ENCODE peak calls at places on chromosomes 16 and 17, in four cellular contexts. One of them, this sample, is unnamed.

GRCh38 chr17:71472809-71473789 is 647.7 kb upstream of the SOX9 start:
- DNase-seq in activated T-helper 2 cell treated with anti-CD3 and anti-CD28 coated beads, Interferon-gamma antibody, Interleukin-2, Interleukin-4, amounts not matched to agents 10 μg/mL and 5 μg/mL and 100 μg/mL, durations not matched to agents 14 hours and 24 hours and 36 hours: no peak
- DNase-seq in fibroblast of pulmonary artery: peak; percentile 76
- DNase-seq in AG04450: peak; percentile 42
- DNase-seq in this sample: peak; percentile 49

GRCh38 chr16:20944861-20945390 is 44.4 kb downstream of the LYRM1 start:
- DNase-seq in activated T-helper 2 cell treated with anti-CD3 and anti-CD28 coated beads, Interferon-gamma antibody, Interleukin-2, Interleukin-4, amounts not matched to agents 10 μg/mL and 5 μg/mL and 100 μg/mL, durations not matched to agents 14 hours and 24 hours and 36 hours: peak; percentile 69
- DNase-seq in fibroblast of pulmonary artery: peak; percentile 43
- DNase-seq in AG04450: no peak
- DNase-seq in this sample: peak; percentile 57

GRCh38 chr17:65819810-65820209 is 258.4 kb upstream of the AXIN2 start:
- DNase-seq in activated T-helper 2 cell treated with anti-CD3 and anti-CD28 coated beads, Interferon-gamma antibody, Interleukin-2, Interleukin-4, amounts not matched to agents 10 μg/mL and 5 μg/mL and 100 μg/mL, durations not matched to agents 14 hours and 24 hours and 36 hours: no peak
- DNase-seq in fibroblast of pulmonary artery: no peak
- DNase-seq in AG04450: no peak
- DNase-seq in this sample: no peak

GRCh38 chr17:71412803-71413202 is 708.0 kb upstream of the SOX9 start:
- DNase-seq in activated T-helper 2 cell treated with anti-CD3 and anti-CD28 coated beads, Interferon-gamma antibody, Interleukin-2, Interleukin-4, amounts not matched to agents 10 μg/mL and 5 μg/mL and 100 μg/mL, durations not matched to agents 14 hours and 24 hours and 36 hours: no peak
- DNase-seq in fibroblast of pulmonary artery: peak; percentile 86
- DNase-seq in AG04450: peak; percentile 94
- DNase-seq in this sample: peak; percentile 98

GRCh38 chr17:74605361-74605760 is 13.3 kb upstream of the CD300LD start:
- DNase-seq in activated T-helper 2 cell treated with anti-CD3 and anti-CD28 coated beads, Interferon-gamma antibody, Interleukin-2, Interleukin-4, amounts not matched to agents 10 μg/mL and 5 μg/mL and 100 μg/mL, durations not matched to agents 14 hours and 24 hours and 36 hours: no peak
- DNase-seq in fibroblast of pulmonary artery: peak; percentile 69
- DNase-seq in AG04450: peak; percentile 3
- DNase-seq in this sample: peak; percentile 70

GRCh38 chr17:2697611-2698162 is 13.9 kb downstream of the CLUH start:
- DNase-seq in activated T-helper 2 cell treated with anti-CD3 and anti-CD28 coated beads, Interferon-gamma antibody, Interleukin-2, Interleukin-4, amounts not matched to agents 10 μg/mL and 5 μg/mL and 100 μg/mL, durations not matched to agents 14 hours and 24 hours and 36 hours: no peak
- DNase-seq in fibroblast of pulmonary artery: no peak
- DNase-seq in AG04450: no peak
- DNase-seq in this sample: no peak

GRCh38 chr17:17051380-17051779 is 9.1 kb downstream of the MPRIP start:
- DNase-seq in activated T-helper 2 cell treated with anti-CD3 and anti-CD28 coated beads, Interferon-gamma antibody, Interleukin-2, Interleukin-4, amounts not matched to agents 10 μg/mL and 5 μg/mL and 100 μg/mL, durations not matched to agents 14 hours and 24 hours and 36 hours: no peak
- DNase-seq in fibroblast of pulmonary artery: no peak
- DNase-seq in AG04450: no peak
- DNase-seq in this sample: no peak

GRCh38 chr16:89902980-89903379 is 15.7 kb upstream of the MC1R start:
- DNase-seq in activated T-helper 2 cell treated with anti-CD3 and anti-CD28 coated beads, Interferon-gamma antibody, Interleukin-2, Interleukin-4, amounts not matched to agents 10 μg/mL and 5 μg/mL and 100 μg/mL, durations not matched to agents 14 hours and 24 hours and 36 hours: no peak
- DNase-seq in fibroblast of pulmonary artery: no peak
- DNase-seq in AG04450: no peak
- DNase-seq in this sample: no peak

GRCh38 chr16:85307552-85308364 is 195.5 kb upstream of the CIBAR2 start:
- DNase-seq in activated T-helper 2 cell treated with anti-CD3 and anti-CD28 coated beads, Interferon-gamma antibody, Interleukin-2, Interleukin-4, amounts not matched to agents 10 μg/mL and 5 μg/mL and 100 μg/mL, durations not matched to agents 14 hours and 24 hours and 36 hours: no peak
- DNase-seq in fibroblast of pulmonary artery: no peak
- DNase-seq in AG04450: no peak
- DNase-seq in this sample: no peak

GRCh38 chr16:88424536-88425230 is 28.4 kb upstream of the ZFPM1 start:
- DNase-seq in activated T-helper 2 cell treated with anti-CD3 and anti-CD28 coated beads, Interferon-gamma antibody, Interleukin-2, Interleukin-4, amounts not matched to agents 10 μg/mL and 5 μg/mL and 100 μg/mL, durations not matched to agents 14 hours and 24 hours and 36 hours: no peak
- DNase-seq in fibroblast of pulmonary artery: no peak
- DNase-seq in AG04450: no peak
- DNase-seq in this sample: peak; percentile 10

GRCh38 chr17:39631403-39631802 is 4.7 kb downstream of the PPP1R1B start:
- DNase-seq in activated T-helper 2 cell treated with anti-CD3 and anti-CD28 coated beads, Interferon-gamma antibody, Interleukin-2, Interleukin-4, amounts not matched to agents 10 μg/mL and 5 μg/mL and 100 μg/mL, durations not matched to agents 14 hours and 24 hours and 36 hours: no peak
- DNase-seq in fibroblast of pulmonary artery: no peak
- DNase-seq in AG04450: no peak
- DNase-seq in this sample: no peak

GRCh38 chr17:82300707-82301270 is 16.6 kb downstream of the CD7 start:
- DNase-seq in activated T-helper 2 cell treated with anti-CD3 and anti-CD28 coated beads, Interferon-gamma antibody, Interleukin-2, Interleukin-4, amounts not matched to agents 10 μg/mL and 5 μg/mL and 100 μg/mL, durations not matched to agents 14 hours and 24 hours and 36 hours: peak; percentile 46
- DNase-seq in fibroblast of pulmonary artery: peak; percentile 63
- DNase-seq in AG04450: no peak
- DNase-seq in this sample: no peak

GRCh38 chr17:77366206-77366557 is 225.4 kb downstream of the SEC14L1 start:
- DNase-seq in activated T-helper 2 cell treated with anti-CD3 and anti-CD28 coated beads, Interferon-gamma antibody, Interleukin-2, Interleukin-4, amounts not matched to agents 10 μg/mL and 5 μg/mL and 100 μg/mL, durations not matched to agents 14 hours and 24 hours and 36 hours: no peak
- DNase-seq in fibroblast of pulmonary artery: no peak
- DNase-seq in AG04450: no peak
- DNase-seq in this sample: no peak

GRCh38 chr16:2156025-2156848 is 655 bp downstream of the TRAF7 start:
- DNase-seq in activated T-helper 2 cell treated with anti-CD3 and anti-CD28 coated beads, Interferon-gamma antibody, Interleukin-2, Interleukin-4, amounts not matched to agents 10 μg/mL and 5 μg/mL and 100 μg/mL, durations not matched to agents 14 hours and 24 hours and 36 hours: no peak
- DNase-seq in fibroblast of pulmonary artery: peak; percentile 65
- DNase-seq in AG04450: no peak
- DNase-seq in this sample: peak; percentile 69

GRCh38 chr17:16435951-16436886 is 20.8 kb downstream of the TRPV2 start:
- DNase-seq in activated T-helper 2 cell treated with anti-CD3 and anti-CD28 coated beads, Interferon-gamma antibody, Interleukin-2, Interleukin-4, amounts not matched to agents 10 μg/mL and 5 μg/mL and 100 μg/mL, durations not matched to agents 14 hours and 24 hours and 36 hours: no peak
- DNase-seq in fibroblast of pulmonary artery: no peak
- DNase-seq in AG04450: no peak
- DNase-seq in this sample: no peak

GRCh38 chr17:48055531-48056245 is 7.5 kb downstream of the NFE2L1 start:
- DNase-seq in activated T-helper 2 cell treated with anti-CD3 and anti-CD28 coated beads, Interferon-gamma antibody, Interleukin-2, Interleukin-4, amounts not matched to agents 10 μg/mL and 5 μg/mL and 100 μg/mL, durations not matched to agents 14 hours and 24 hours and 36 hours: no peak
- DNase-seq in fibroblast of pulmonary artery: peak; percentile 90
- DNase-seq in AG04450: peak; percentile 60
- DNase-seq in this sample: peak; percentile 30

GRCh38 chr16:10988164-10988803 is 43.9 kb downstream of the CLEC16A start:
- DNase-seq in activated T-helper 2 cell treated with anti-CD3 and anti-CD28 coated beads, Interferon-gamma antibody, Interleukin-2, Interleukin-4, amounts not matched to agents 10 μg/mL and 5 μg/mL and 100 μg/mL, durations not matched to agents 14 hours and 24 hours and 36 hours: peak; percentile 63
- DNase-seq in fibroblast of pulmonary artery: no peak
- DNase-seq in AG04450: no peak
- DNase-seq in this sample: no peak

GRCh38 chr17:2237960-2238359 is 65.6 kb downstream of the SMG6 start:
- DNase-seq in activated T-helper 2 cell treated with anti-CD3 and anti-CD28 coated beads, Interferon-gamma antibody, Interleukin-2, Interleukin-4, amounts not matched to agents 10 μg/mL and 5 μg/mL and 100 μg/mL, durations not matched to agents 14 hours and 24 hours and 36 hours: no peak
- DNase-seq in fibroblast of pulmonary artery: no peak
- DNase-seq in AG04450: no peak
- DNase-seq in this sample: no peak

GRCh38 chr17:17071531-17072360 is 29.5 kb downstream of the MPRIP start:
- DNase-seq in activated T-helper 2 cell treated with anti-CD3 and anti-CD28 coated beads, Interferon-gamma antibody, Interleukin-2, Interleukin-4, amounts not matched to agents 10 μg/mL and 5 μg/mL and 100 μg/mL, durations not matched to agents 14 hours and 24 hours and 36 hours: no peak
- DNase-seq in fibroblast of pulmonary artery: no peak
- DNase-seq in AG04450: no peak
- DNase-seq in this sample: no peak

GRCh38 chr16:54976651-54977200 is 46.1 kb downstream of the IRX5 start:
- DNase-seq in activated T-helper 2 cell treated with anti-CD3 and anti-CD28 coated beads, Interferon-gamma antibody, Interleukin-2, Interleukin-4, amounts not matched to agents 10 μg/mL and 5 μg/mL and 100 μg/mL, durations not matched to agents 14 hours and 24 hours and 36 hours: no peak
- DNase-seq in fibroblast of pulmonary artery: no peak
- DNase-seq in AG04450: no peak
- DNase-seq in this sample: no peak

GRCh38 chr16:74447578-74447977 is 26.3 kb upstream of the CLEC18B start:
- DNase-seq in activated T-helper 2 cell treated with anti-CD3 and anti-CD28 coated beads, Interferon-gamma antibody, Interleukin-2, Interleukin-4, amounts not matched to agents 10 μg/mL and 5 μg/mL and 100 μg/mL, durations not matched to agents 14 hours and 24 hours and 36 hours: no peak
- DNase-seq in fibroblast of pulmonary artery: no peak
- DNase-seq in AG04450: no peak
- DNase-seq in this sample: no peak

GRCh38 chr17:77253611-77254051 is 112.9 kb downstream of the SEC14L1 start:
- DNase-seq in activated T-helper 2 cell treated with anti-CD3 and anti-CD28 coated beads, Interferon-gamma antibody, Interleukin-2, Interleukin-4, amounts not matched to agents 10 μg/mL and 5 μg/mL and 100 μg/mL, durations not matched to agents 14 hours and 24 hours and 36 hours: no peak
- DNase-seq in fibroblast of pulmonary artery: peak; percentile 24
- DNase-seq in AG04450: peak; percentile 44
- DNase-seq in this sample: peak; percentile 59

GRCh38 chr17:74868908-74869255 is 3.9 kb downstream of the FDXR start:
- DNase-seq in activated T-helper 2 cell treated with anti-CD3 and anti-CD28 coated beads, Interferon-gamma antibody, Interleukin-2, Interleukin-4, amounts not matched to agents 10 μg/mL and 5 μg/mL and 100 μg/mL, durations not matched to agents 14 hours and 24 hours and 36 hours: no peak
- DNase-seq in fibroblast of pulmonary artery: no peak
- DNase-seq in AG04450: no peak
- DNase-seq in this sample: no peak

GRCh38 chr17:75850928-75851692 is 4.0 kb downstream of the WBP2 start:
- DNase-seq in activated T-helper 2 cell treated with anti-CD3 and anti-CD28 coated beads, Interferon-gamma antibody, Interleukin-2, Interleukin-4, amounts not matched to agents 10 μg/mL and 5 μg/mL and 100 μg/mL, durations not matched to agents 14 hours and 24 hours and 36 hours: no peak
- DNase-seq in fibroblast of pulmonary artery: no peak
- DNase-seq in AG04450: no peak
- DNase-seq in this sample: peak; percentile 63

GRCh38 chr16:84941916-84942315 is 69.4 kb downstream of the ZDHHC7 start:
- DNase-seq in activated T-helper 2 cell treated with anti-CD3 and anti-CD28 coated beads, Interferon-gamma antibody, Interleukin-2, Interleukin-4, amounts not matched to agents 10 μg/mL and 5 μg/mL and 100 μg/mL, durations not matched to agents 14 hours and 24 hours and 36 hours: no peak
- DNase-seq in fibroblast of pulmonary artery: no peak
- DNase-seq in AG04450: no peak
- DNase-seq in this sample: peak; percentile 80

GRCh38 chr16:80664798-80665197 is 124.0 kb downstream of the DYNLRB2 start:
- DNase-seq in activated T-helper 2 cell treated with anti-CD3 and anti-CD28 coated beads, Interferon-gamma antibody, Interleukin-2, Interleukin-4, amounts not matched to agents 10 μg/mL and 5 μg/mL and 100 μg/mL, durations not matched to agents 14 hours and 24 hours and 36 hours: no peak
- DNase-seq in fibroblast of pulmonary artery: no peak
- DNase-seq in AG04450: no peak
- DNase-seq in this sample: no peak

GRCh38 chr17:51722994-51723393 is 435.5 kb downstream of the CA10 start:
- DNase-seq in activated T-helper 2 cell treated with anti-CD3 and anti-CD28 coated beads, Interferon-gamma antibody, Interleukin-2, Interleukin-4, amounts not matched to agents 10 μg/mL and 5 μg/mL and 100 μg/mL, durations not matched to agents 14 hours and 24 hours and 36 hours: no peak
- DNase-seq in fibroblast of pulmonary artery: no peak
- DNase-seq in AG04450: no peak
- DNase-seq in this sample: no peak

GRCh38 chr17:6669479-6670212 is 18.1 kb downstream of the C17orf100 start:
- DNase-seq in activated T-helper 2 cell treated with anti-CD3 and anti-CD28 coated beads, Interferon-gamma antibody, Interleukin-2, Interleukin-4, amounts not matched to agents 10 μg/mL and 5 μg/mL and 100 μg/mL, durations not matched to agents 14 hours and 24 hours and 36 hours: no peak
- DNase-seq in fibroblast of pulmonary artery: no peak
- DNase-seq in AG04450: no peak
- DNase-seq in this sample: no peak

GRCh38 chr17:80926601-80927250 is 64.9 kb upstream of the CHMP6 start:
- DNase-seq in activated T-helper 2 cell treated with anti-CD3 and anti-CD28 coated beads, Interferon-gamma antibody, Interleukin-2, Interleukin-4, amounts not matched to agents 10 μg/mL and 5 μg/mL and 100 μg/mL, durations not matched to agents 14 hours and 24 hours and 36 hours: no peak
- DNase-seq in fibroblast of pulmonary artery: no peak
- DNase-seq in AG04450: no peak
- DNase-seq in this sample: no peak

GRCh38 chr16:54633943-54634362 is 296.7 kb upstream of the IRX5 start:
- DNase-seq in activated T-helper 2 cell treated with anti-CD3 and anti-CD28 coated beads, Interferon-gamma antibody, Interleukin-2, Interleukin-4, amounts not matched to agents 10 μg/mL and 5 μg/mL and 100 μg/mL, durations not matched to agents 14 hours and 24 hours and 36 hours: no peak
- DNase-seq in fibroblast of pulmonary artery: peak; percentile 6
- DNase-seq in AG04450: no peak
- DNase-seq in this sample: no peak

GRCh38 chr16:72797606-72798005 is 250.3 kb downstream of the ZFHX3 start:
- DNase-seq in activated T-helper 2 cell treated with anti-CD3 and anti-CD28 coated beads, Interferon-gamma antibody, Interleukin-2, Interleukin-4, amounts not matched to agents 10 μg/mL and 5 μg/mL and 100 μg/mL, durations not matched to agents 14 hours and 24 hours and 36 hours: no peak
- DNase-seq in fibroblast of pulmonary artery: no peak
- DNase-seq in AG04450: no peak
- DNase-seq in this sample: no peak

GRCh38 chr16:66961065-66961744 is at the start of gene CES3:
- DNase-seq in activated T-helper 2 cell treated with anti-CD3 and anti-CD28 coated beads, Interferon-gamma antibody, Interleukin-2, Interleukin-4, amounts not matched to agents 10 μg/mL and 5 μg/mL and 100 μg/mL, durations not matched to agents 14 hours and 24 hours and 36 hours: peak; percentile 66
- DNase-seq in fibroblast of pulmonary artery: peak; percentile 71
- DNase-seq in AG04450: peak; percentile 20
- DNase-seq in this sample: peak; percentile 24

GRCh38 chr16:50747206-50747956 is 5.5 kb downstream of the CYLD start:
- DNase-seq in activated T-helper 2 cell treated with anti-CD3 and anti-CD28 coated beads, Interferon-gamma antibody, Interleukin-2, Interleukin-4, amounts not matched to agents 10 μg/mL and 5 μg/mL and 100 μg/mL, durations not matched to agents 14 hours and 24 hours and 36 hours: peak; percentile 21
- DNase-seq in fibroblast of pulmonary artery: peak; percentile 18
- DNase-seq in AG04450: no peak
- DNase-seq in this sample: no peak

GRCh38 chr16:7167651-7168050 is 165.0 kb upstream of the RBFOX1 start:
- DNase-seq in activated T-helper 2 cell treated with anti-CD3 and anti-CD28 coated beads, Interferon-gamma antibody, Interleukin-2, Interleukin-4, amounts not matched to agents 10 μg/mL and 5 μg/mL and 100 μg/mL, durations not matched to agents 14 hours and 24 hours and 36 hours: no peak
- DNase-seq in fibroblast of pulmonary artery: no peak
- DNase-seq in AG04450: no peak
- DNase-seq in this sample: no peak

GRCh38 chr17:27550974-27551505 is 79.9 kb upstream of the LGALS9 start:
- DNase-seq in activated T-helper 2 cell treated with anti-CD3 and anti-CD28 coated beads, Interferon-gamma antibody, Interleukin-2, Interleukin-4, amounts not matched to agents 10 μg/mL and 5 μg/mL and 100 μg/mL, durations not matched to agents 14 hours and 24 hours and 36 hours: no peak
- DNase-seq in fibroblast of pulmonary artery: no peak
- DNase-seq in AG04450: no peak
- DNase-seq in this sample: no peak

GRCh38 chr17:64694207-64694606 is 32.1 kb upstream of the SMURF2 start:
- DNase-seq in activated T-helper 2 cell treated with anti-CD3 and anti-CD28 coated beads, Interferon-gamma antibody, Interleukin-2, Interleukin-4, amounts not matched to agents 10 μg/mL and 5 μg/mL and 100 μg/mL, durations not matched to agents 14 hours and 24 hours and 36 hours: no peak
- DNase-seq in fibroblast of pulmonary artery: peak; percentile 79
- DNase-seq in AG04450: no peak
- DNase-seq in this sample: peak; percentile 69

GRCh38 chr17:59174671-59175070 is 19.1 kb downstream of the PRR11 start:
- DNase-seq in activated T-helper 2 cell treated with anti-CD3 and anti-CD28 coated beads, Interferon-gamma antibody, Interleukin-2, Interleukin-4, amounts not matched to agents 10 μg/mL and 5 μg/mL and 100 μg/mL, durations not matched to agents 14 hours and 24 hours and 36 hours: no peak
- DNase-seq in fibroblast of pulmonary artery: no peak
- DNase-seq in AG04450: no peak
- DNase-seq in this sample: no peak

This sample was measured in astrocyte.